ENCODE peak calls at places on chromosomes 16 and 17, in seven cellular contexts. M, X, Z, L, P, A and G are unnamed samples.

GRCh38 chr16:17271687-17272086 is 199.1 kb downstream of the XYLT1 start:
- DNase-seq in M (no peak), P (no peak), X (no peak), A (no peak), L (no peak), Z (no peak), G (no peak)

GRCh38 chr17:1590031-1590746 is 27.6 kb upstream of the PITPNA start:
- DNase-seq in Z (no peak), X (peak; percentile 95), L (peak; percentile 93), P (peak; percentile 55), M (peak; percentile 52), A (peak; percentile 93), G (no peak)

GRCh38 chr17:10729334-10730193 is at the start of gene TMEM220:
- DNase-seq in L (peak; percentile 78), A (peak; percentile 92), P (peak; percentile 60), M (peak; percentile 38), X (no peak), Z (peak; percentile 72), G (no peak)

GRCh38 chr17:40574292-40574691 is 9.0 kb upstream of the CCR7 start:
- DNase-seq in L (no peak), Z (no peak), M (no peak), P (no peak), A (no peak), X (no peak), G (no peak)

GRCh38 chr17:19003966-19004600 is 481 bp downstream of the FAM83G start:
- DNase-seq in P (no peak), A (no peak), M (peak; percentile 44), Z (peak; percentile 16), L (peak; percentile 55), X (peak; percentile 72), G (no peak)

GRCh38 chr16:68486671-68487495 is 38.6 kb upstream of the SMPD3 start:
- DNase-seq in M (no peak), A (no peak), Z (no peak), L (no peak), X (no peak), P (no peak), G (no peak)

GRCh38 chr17:63579633-63580032 is 21.1 kb upstream of the TACO1 start:
- DNase-seq in L (no peak), X (no peak), P (no peak), M (no peak), A (no peak), Z (no peak), G (no peak)

GRCh38 chr16:7615565-7615964 is 282.9 kb downstream of the RBFOX1 start:
- DNase-seq in A (no peak), P (no peak), L (no peak), M (no peak), Z (no peak), X (no peak), G (no peak)

GRCh38 chr17:55395803-55396505 is 25.7 kb downstream of the MMD start:
- DNase-seq in Z (no peak), L (no peak), X (no peak), P (no peak), M (no peak), A (no peak), G (no peak)

GRCh38 chr17:72613411-72614292 is 478.8 kb downstream of the SLC39A11 start:
- DNase-seq in A (no peak), L (peak; percentile 49), X (peak; percentile 75), M (no peak), P (peak; percentile 10), Z (no peak), G (no peak)

GRCh38 chr17:61411114-61411943 is 11.7 kb downstream of the TBX2 start:
- DNase-seq in M (peak; percentile 45), A (peak; percentile 84), Z (peak; percentile 65), P (no peak), X (peak; percentile 45), L (peak; percentile 75), G (no peak)

GRCh38 chr17:15409721-15410247 is 57.6 kb downstream of the CDRT4 start:
- DNase-seq in P (peak; percentile 76), X (peak; percentile 42), A (no peak), M (no peak), Z (no peak), L (peak; percentile 95), G (no peak)

GRCh38 chr17:2050246-2050866 is 4.5 kb upstream of the HIC1 start:
- DNase-seq in A (peak; percentile 92), P (no peak), Z (peak; percentile 53), X (peak; percentile 71), M (peak; percentile 67), L (peak; percentile 70), G (no peak)

GRCh38 chr17:1493291-1493980 is 950 bp upstream of the MYO1C start:
- DNase-seq in L (no peak), A (no peak), P (no peak), X (no peak), M (no peak), Z (no peak), G (no peak)

GRCh38 chr17:73644145-73645049 is at the start of gene SDK2:
- DNase-seq in A (peak; percentile 78), X (peak; percentile 20), M (peak; percentile 45), L (peak; percentile 36), Z (peak; percentile 43), P (no peak), G (no peak)

GRCh38 chr16:54123766-54124165 is 162.8 kb downstream of the IRX3 start:
- DNase-seq in Z (no peak), A (no peak), X (no peak), P (no peak), L (peak; percentile 13), M (no peak), G (no peak)

GRCh38 chr16:65355706-65356105 is 233.8 kb upstream of the CDH11 start:
- DNase-seq in X (no peak), L (no peak), P (no peak), Z (no peak), A (no peak), M (no peak), G (no peak)

GRCh38 chr17:83103200-83103937 is 24.0 kb downstream of the METRNL start:
- DNase-seq in M (peak; percentile 77), L (no peak), P (no peak), X (no peak), Z (no peak), A (no peak), G (no peak)

GRCh38 chr17:55661359-55661758 is 61.3 kb downstream of the TMEM100 start:
- DNase-seq in A (no peak), Z (no peak), X (no peak), P (no peak), M (no peak), L (no peak), G (no peak)

GRCh38 chr16:48963901-48964615 is 317.6 kb downstream of the CBLN1 start:
- DNase-seq in M (no peak), L (peak; percentile 50), X (peak; percentile 86), A (no peak), Z (no peak), P (peak; percentile 18), G (no peak)

GRCh38 chr17:72135546-72136325 is 14.9 kb downstream of the SOX9 start:
- DNase-seq in P (no peak), L (peak; percentile 47), A (no peak), X (no peak), Z (no peak), M (no peak), G (no peak)

GRCh38 chr17:62963296-62963695 is 2.7 kb upstream of the TANC2 start:
- DNase-seq in Z (no peak), P (no peak), M (no peak), L (peak; percentile 67), X (peak; percentile 74), A (no peak), G (no peak)

GRCh38 chr16:74650966-74651567 is 15.6 kb downstream of the RFWD3 start:
- DNase-seq in X (no peak), A (no peak), Z (peak; percentile 6), P (no peak), L (no peak), M (no peak), G (no peak)

GRCh38 chr16:89170346-89171215 is 967 bp upstream of the CDH15 start:
- DNase-seq in L (no peak), M (no peak), A (no peak), Z (no peak), P (no peak), X (no peak), G (no peak)

GRCh38 chr17:81037783-81038733 is 3.1 kb downstream of the BAIAP2 start:
- DNase-seq in Z (no peak), P (no peak), L (no peak), X (no peak), A (no peak), M (no peak), G (peak; percentile 78)

GRCh38 chr16:4316732-4317461 is 1.0 kb downstream of the GLIS2 start:
- DNase-seq in L (no peak), X (no peak), P (no peak), A (peak; percentile 89), M (no peak), Z (no peak), G (no peak)